ENCODE peak calls at places on chromosomes 3 and 15, in eight cellular contexts. One of them, this sample, is unnamed.

GRCh38 chr3:172102883-172103310 is 63.5 kb downstream of the FNDC3B start:
- DNase-seq in fibroblast of lung: peak
- DNase-seq in uterus: no peak
- DNase-seq in epithelial cell of esophagus: peak
- DNase-seq in HFF-Myc: no peak
- DNase-seq in foreskin fibroblast: no peak
- DNase-seq in PC-3: no peak
- DNase-seq in ascending aorta: no peak
- DNase-seq in this sample: no peak

GRCh38 chr15:51382787-51383186 is 41.3 kb downstream of the GLDN start:
- DNase-seq in PC-3: peak
- DNase-seq in HFF-Myc: no peak
- DNase-seq in uterus: no peak
- DNase-seq in ascending aorta: no peak
- DNase-seq in fibroblast of lung: peak
- DNase-seq in epithelial cell of esophagus: peak
- DNase-seq in foreskin fibroblast: peak
- DNase-seq in this sample: peak

GRCh38 chr3:183824761-183825379 is 507 bp downstream of the MAP6D1 start:
- DNase-seq in foreskin fibroblast: no peak
- DNase-seq in HFF-Myc: no peak
- DNase-seq in ascending aorta: no peak
- DNase-seq in PC-3: peak
- DNase-seq in uterus: no peak
- DNase-seq in epithelial cell of esophagus: no peak
- DNase-seq in fibroblast of lung: peak
- DNase-seq in this sample: peak

GRCh38 chr3:125591116-125591755 is 4.1 kb downstream of the OSBPL11 start:
- DNase-seq in PC-3: no peak
- DNase-seq in epithelial cell of esophagus: peak
- DNase-seq in uterus: no peak
- DNase-seq in fibroblast of lung: no peak
- DNase-seq in foreskin fibroblast: no peak
- DNase-seq in ascending aorta: no peak
- DNase-seq in HFF-Myc: no peak
- DNase-seq in this sample: no peak

GRCh38 chr3:69428657-69429255 is 42.9 kb upstream of the FRMD4B start:
- DNase-seq in ascending aorta: no peak
- DNase-seq in PC-3: no peak
- DNase-seq in HFF-Myc: no peak
- DNase-seq in uterus: no peak
- DNase-seq in epithelial cell of esophagus: no peak
- DNase-seq in foreskin fibroblast: no peak
- DNase-seq in fibroblast of lung: no peak
- DNase-seq in this sample: peak

GRCh38 chr3:72976182-72976825 is 20.3 kb upstream of the PPP4R2 start:
- DNase-seq in epithelial cell of esophagus: peak
- DNase-seq in uterus: no peak
- DNase-seq in PC-3: no peak
- DNase-seq in HFF-Myc: no peak
- DNase-seq in fibroblast of lung: peak
- DNase-seq in ascending aorta: no peak
- DNase-seq in foreskin fibroblast: peak
- DNase-seq in this sample: peak

GRCh38 chr3:168088106-168088722 is 7.5 kb downstream of the GOLIM4 start:
- DNase-seq in uterus: no peak
- DNase-seq in foreskin fibroblast: no peak
- DNase-seq in epithelial cell of esophagus: no peak
- DNase-seq in PC-3: no peak
- DNase-seq in fibroblast of lung: no peak
- DNase-seq in ascending aorta: no peak
- DNase-seq in HFF-Myc: no peak
- DNase-seq in this sample: no peak

GRCh38 chr3:113754486-113755159 is 7.8 kb downstream of the ATP6V1A start:
- DNase-seq in ascending aorta: no peak
- DNase-seq in HFF-Myc: no peak
- DNase-seq in epithelial cell of esophagus: no peak
- DNase-seq in foreskin fibroblast: no peak
- DNase-seq in uterus: no peak
- DNase-seq in PC-3: no peak
- DNase-seq in fibroblast of lung: no peak
- DNase-seq in this sample: no peak

GRCh38 chr3:46921871-46922271 is 44.4 kb downstream of the PTH1R start:
- DNase-seq in uterus: no peak
- DNase-seq in epithelial cell of esophagus: no peak
- DNase-seq in ascending aorta: peak
- DNase-seq in fibroblast of lung: no peak
- DNase-seq in foreskin fibroblast: no peak
- DNase-seq in PC-3: no peak
- DNase-seq in HFF-Myc: no peak
- DNase-seq in this sample: no peak

DNA sequence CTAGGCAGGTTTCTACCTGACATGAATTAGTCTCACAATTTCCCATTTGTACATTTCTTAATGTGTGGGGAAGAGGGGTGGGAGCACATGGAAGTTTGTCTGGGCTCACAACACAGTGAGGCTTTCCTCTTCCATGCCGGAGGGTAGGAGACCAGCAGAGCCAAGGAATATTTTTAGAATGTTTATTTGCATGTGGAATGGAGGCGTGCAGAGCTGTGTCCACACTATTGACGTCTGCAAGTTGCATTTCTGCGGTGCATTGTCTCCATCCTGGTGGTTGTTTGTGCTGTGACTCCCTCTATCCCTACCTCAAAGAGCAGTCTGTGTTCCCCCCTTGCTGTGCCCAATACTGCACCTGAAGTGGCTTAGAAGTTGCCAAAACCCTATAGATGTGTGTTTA is 103.1 kb upstream of the LRTM1 start:
- DNase-seq in epithelial cell of esophagus: no peak
- DNase-seq in foreskin fibroblast: no peak
- DNase-seq in HFF-Myc: no peak
- DNase-seq in uterus: no peak
- DNase-seq in ascending aorta: no peak
- DNase-seq in fibroblast of lung: no peak
- DNase-seq in PC-3: no peak
- DNase-seq in this sample: no peak
- H3K4me3 ChIP-seq in epithelial cell of esophagus: no peak
- H3K4me3 ChIP-seq in foreskin fibroblast: no peak
- H3K4me3 ChIP-seq in HFF-Myc: no peak
- H3K4me3 ChIP-seq in uterus: no peak
- H3K4me3 ChIP-seq in ascending aorta: no peak
- H3K4me3 ChIP-seq in fibroblast of lung: no peak
- H3K4me3 ChIP-seq in PC-3: no peak
- H3K4me3 ChIP-seq in this sample: no peak

DNA sequence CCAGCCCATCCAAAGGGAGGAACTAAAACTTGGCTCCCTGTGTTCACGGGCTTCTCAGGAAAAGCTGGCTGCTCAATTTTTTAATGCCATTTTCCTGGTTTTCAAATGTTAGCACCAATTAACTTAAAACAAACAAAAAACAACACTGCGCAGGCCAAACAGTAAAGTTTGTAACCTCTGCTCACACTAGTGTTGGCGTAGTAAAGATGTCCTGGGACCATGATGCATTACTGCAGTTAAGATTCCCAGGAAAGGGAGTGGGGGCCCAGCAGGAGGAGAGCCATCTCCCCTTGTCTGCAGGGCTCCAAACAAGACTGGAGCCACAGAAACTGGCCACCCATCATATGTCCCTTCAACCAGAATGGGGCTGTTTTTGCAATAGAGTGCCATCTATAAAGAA is 74.0 kb downstream of the KY start:
- DNase-seq in fibroblast of lung: no peak
- DNase-seq in ascending aorta: no peak
- DNase-seq in uterus: no peak
- DNase-seq in foreskin fibroblast: no peak
- DNase-seq in HFF-Myc: no peak
- DNase-seq in PC-3: no peak
- DNase-seq in epithelial cell of esophagus: no peak
- DNase-seq in this sample: no peak
- TF ChIP-seq CTCF in fibroblast of lung: no peak
- TF ChIP-seq CTCF in ascending aorta: no peak
- TF ChIP-seq CTCF in uterus: no peak
- TF ChIP-seq CTCF in foreskin fibroblast: no peak
- TF ChIP-seq CTCF in HFF-Myc: no peak
- TF ChIP-seq CTCF in PC-3: no peak
- TF ChIP-seq CTCF in epithelial cell of esophagus: no peak
- TF ChIP-seq CTCF in this sample: no peak

GRCh38 chr3:74613060-74613459 is 1.4 kb downstream of the CNTN3 start:
- DNase-seq in PC-3: peak
- DNase-seq in ascending aorta: no peak
- DNase-seq in epithelial cell of esophagus: peak
- DNase-seq in HFF-Myc: no peak
- DNase-seq in foreskin fibroblast: no peak
- DNase-seq in fibroblast of lung: peak
- DNase-seq in uterus: no peak
- DNase-seq in this sample: no peak

GRCh38 chr3:74617786-74618185 is 3.3 kb upstream of the CNTN3 start:
- DNase-seq in fibroblast of lung: no peak
- DNase-seq in uterus: no peak
- DNase-seq in epithelial cell of esophagus: no peak
- DNase-seq in PC-3: no peak
- DNase-seq in ascending aorta: no peak
- DNase-seq in foreskin fibroblast: no peak
- DNase-seq in HFF-Myc: no peak
- DNase-seq in this sample: no peak

GRCh38 chr3:74613566-74613965 is 893 bp downstream of the CNTN3 start:
- DNase-seq in foreskin fibroblast: no peak
- DNase-seq in fibroblast of lung: no peak
- DNase-seq in HFF-Myc: no peak
- DNase-seq in uterus: no peak
- DNase-seq in ascending aorta: no peak
- DNase-seq in PC-3: no peak
- DNase-seq in epithelial cell of esophagus: no peak
- DNase-seq in this sample: no peak

GRCh38 chr3:74614133-74614967 is at the start of gene CNTN3:
- DNase-seq in HFF-Myc: no peak
- DNase-seq in fibroblast of lung: peak
- DNase-seq in foreskin fibroblast: no peak
- DNase-seq in epithelial cell of esophagus: no peak
- DNase-seq in uterus: no peak
- DNase-seq in ascending aorta: peak
- DNase-seq in PC-3: no peak
- DNase-seq in this sample: no peak
- H3K4me3 ChIP-seq in HFF-Myc: peak
- H3K4me3 ChIP-seq in fibroblast of lung: peak
- H3K4me3 ChIP-seq in foreskin fibroblast: peak
- H3K4me3 ChIP-seq in epithelial cell of esophagus: peak
- H3K4me3 ChIP-seq in uterus: peak
- H3K4me3 ChIP-seq in ascending aorta: peak
- H3K4me3 ChIP-seq in PC-3: no peak
- H3K4me3 ChIP-seq in this sample: peak

DNA sequence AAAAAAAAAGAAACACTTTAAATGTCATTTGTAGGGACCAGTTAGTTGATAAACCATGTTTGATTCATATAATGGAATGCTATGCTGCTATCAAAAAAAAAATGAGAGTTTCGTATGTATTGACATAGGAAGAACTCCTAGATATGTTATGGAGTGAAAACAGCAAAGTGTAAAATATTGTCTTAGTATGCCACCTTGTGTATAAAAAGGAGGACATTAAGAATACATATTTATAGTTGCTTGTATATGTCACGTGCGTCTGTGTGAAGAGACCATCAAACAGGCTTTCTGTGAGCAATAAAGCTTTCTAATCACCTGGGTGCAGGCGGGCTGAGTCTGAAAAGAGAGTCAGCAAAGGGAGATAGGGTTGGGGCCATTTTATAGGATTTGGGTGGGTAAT is 39.5 kb downstream of the KBTBD8 start:
- DNase-seq in foreskin fibroblast: no peak
- DNase-seq in ascending aorta: no peak
- DNase-seq in epithelial cell of esophagus: peak
- DNase-seq in HFF-Myc: no peak
- DNase-seq in PC-3: no peak
- DNase-seq in fibroblast of lung: no peak
- DNase-seq in uterus: no peak
- DNase-seq in this sample: peak
- TF ChIP-seq CTCF in foreskin fibroblast: no peak
- TF ChIP-seq CTCF in ascending aorta: no peak
- TF ChIP-seq CTCF in epithelial cell of esophagus: no peak
- TF ChIP-seq CTCF in HFF-Myc: no peak
- TF ChIP-seq CTCF in PC-3: no peak
- TF ChIP-seq CTCF in fibroblast of lung: no peak
- TF ChIP-seq CTCF in uterus: no peak
- TF ChIP-seq CTCF in this sample: no peak

GRCh38 chr3:56468184-56469106 is at the start of gene ERC2:
- DNase-seq in HFF-Myc: no peak
- DNase-seq in fibroblast of lung: peak
- DNase-seq in foreskin fibroblast: peak
- DNase-seq in uterus: no peak
- DNase-seq in PC-3: peak
- DNase-seq in ascending aorta: no peak
- DNase-seq in epithelial cell of esophagus: peak
- DNase-seq in this sample: peak
- H3K4me3 ChIP-seq in HFF-Myc: peak
- H3K4me3 ChIP-seq in fibroblast of lung: peak
- H3K4me3 ChIP-seq in foreskin fibroblast: peak
- H3K4me3 ChIP-seq in uterus: peak
- H3K4me3 ChIP-seq in PC-3: peak
- H3K4me3 ChIP-seq in ascending aorta: peak
- H3K4me3 ChIP-seq in epithelial cell of esophagus: peak
- H3K4me3 ChIP-seq in this sample: peak